ENCODE peak calls at places on chromosomes 12 and 14, in seven cellular contexts. Y, C, Q, R, G, A and X are unnamed samples.

GRCh38 chr12:124715121-124715990 is 147.9 kb upstream of the NCOR2 start:
- DNase-seq in C (no peak), A (peak; percentile 37), Q (no peak), G (no peak), R (no peak), Y (no peak), X (no peak)

GRCh38 chr14:75277000-75277795 is 1.4 kb upstream of the FOS start:
- DNase-seq in G (peak; percentile 85), Y (peak; percentile 96), A (peak; percentile 92), C (peak; percentile 92), R (peak; percentile 98), Q (no peak), X (peak; percentile 96)

GRCh38 chr12:55729592-55730446 is 1.0 kb upstream of the CD63 start:
- DNase-seq in C (peak; percentile 95), Y (peak; percentile 92), Q (no peak), A (peak; percentile 92), R (peak; percentile 97), G (peak; percentile 98), X (peak; percentile 89)

GRCh38 chr14:54788701-54789100 is 113.9 kb downstream of the GCH1 start:
- DNase-seq in A (no peak), G (no peak), Y (no peak), Q (no peak), C (no peak), R (no peak), X (no peak)

GRCh38 chr12:10590976-10591375 is 22.4 kb downstream of the MAGOHB start:
- DNase-seq in R (no peak), G (no peak), Y (no peak), C (no peak), A (no peak), Q (no peak), X (no peak)

GRCh38 chr14:104665663-104666522 is 23.5 kb upstream of the INF2 start:
- DNase-seq in Q (no peak), C (no peak), G (peak; percentile 86), A (peak; percentile 75), R (peak; percentile 61), Y (no peak), X (no peak)

GRCh38 chr14:79483472-79483871 is 727.8 kb downstream of the DIO2 start:
- DNase-seq in G (no peak), Q (no peak), Y (no peak), R (no peak), C (no peak), A (no peak), X (no peak)

GRCh38 chr12:95763809-95764253 is 26.7 kb downstream of the NTN4 start:
- DNase-seq in C (peak; percentile 79), R (no peak), Y (no peak), G (peak; percentile 75), A (no peak), Q (no peak), X (no peak)

GRCh38 chr12:119949145-119949544 is 39.9 kb upstream of the BICDL1 start:
- DNase-seq in C (no peak), G (no peak), A (no peak), Q (no peak), Y (no peak), R (no peak), X (no peak)

GRCh38 chr14:32560213-32560857 is 231.2 kb downstream of the AKAP6 start:
- DNase-seq in Q (no peak), R (peak; percentile 69), G (peak; percentile 53), Y (peak; percentile 17), A (peak; percentile 57), C (peak; percentile 49), X (peak; percentile 40)
- TF ChIP-seq CTCF in Q (peak; percentile 79), R (peak; percentile 91), G (peak; percentile 88), Y (peak; percentile 65), A (peak; percentile 92), C (peak; percentile 93), X (no peak)

GRCh38 chr14:91290986-91291385 is 46.5 kb upstream of the GPR68 start:
- DNase-seq in Y (no peak), R (no peak), A (no peak), Q (no peak), C (no peak), G (no peak), X (no peak)

GRCh38 chr14:91293281-91293680 is 48.8 kb upstream of the GPR68 start:
- DNase-seq in G (no peak), C (no peak), Y (no peak), A (no peak), Q (no peak), R (no peak), X (no peak)

GRCh38 chr14:91294153-91294552 is 49.6 kb upstream of the GPR68 start:
- DNase-seq in Y (no peak), C (no peak), Q (no peak), R (no peak), A (no peak), G (no peak), X (no peak)

GRCh38 chr14:91291786-91292405 is 47.4 kb upstream of the GPR68 start:
- DNase-seq in G (no peak), Q (no peak), A (no peak), Y (no peak), C (no peak), R (no peak), X (no peak)

DNA sequence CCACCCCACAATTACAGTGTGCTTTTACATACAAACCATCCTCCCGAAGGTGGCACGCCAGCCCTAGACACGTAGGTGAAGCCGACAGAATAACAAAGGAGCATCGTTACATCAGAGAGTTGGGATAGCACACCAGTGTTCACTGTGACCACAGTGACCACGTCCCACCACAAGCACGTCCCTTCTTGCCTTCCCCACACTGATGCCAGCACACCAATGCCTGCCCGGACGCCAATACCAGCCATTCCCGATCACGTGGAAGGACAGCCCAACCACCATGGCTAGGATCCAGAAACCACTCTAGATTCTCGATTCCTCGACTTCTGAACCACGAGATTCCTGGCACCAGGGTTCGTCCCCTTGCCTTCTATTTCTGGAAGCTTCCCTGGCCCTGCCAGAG is 48.0 kb upstream of the GPR68 start:
- DNase-seq in G (no peak), Q (no peak), A (no peak), C (no peak), Y (no peak), R (no peak), X (no peak)
- TF ChIP-seq POLR2A in G (no peak), Q (no peak), A (no peak), C (no peak), Y (no peak), R (no peak), X (no peak)

GRCh38 chr12:31962076-31962475 is 2.9 kb downstream of the RESF1 start:
- DNase-seq in R (no peak), A (no peak), C (no peak), Y (no peak), G (no peak), Q (no peak), X (no peak)

GRCh38 chr12:31959051-31959700 is at the start of gene RESF1:
- DNase-seq in A (peak; percentile 93), Q (peak; percentile 49), G (peak; percentile 81), Y (peak; percentile 83), R (peak; percentile 91), C (peak; percentile 85), X (peak; percentile 87)

GRCh38 chr12:31961137-31961536 is 1.9 kb downstream of the RESF1 start:
- DNase-seq in Q (no peak), C (no peak), R (no peak), G (no peak), A (no peak), Y (no peak), X (no peak)

GRCh38 chr12:31958601-31959000 is 614 bp upstream of the RESF1 start:
- DNase-seq in G (no peak), C (no peak), Q (no peak), R (no peak), Y (no peak), A (no peak), X (no peak)

DNA sequence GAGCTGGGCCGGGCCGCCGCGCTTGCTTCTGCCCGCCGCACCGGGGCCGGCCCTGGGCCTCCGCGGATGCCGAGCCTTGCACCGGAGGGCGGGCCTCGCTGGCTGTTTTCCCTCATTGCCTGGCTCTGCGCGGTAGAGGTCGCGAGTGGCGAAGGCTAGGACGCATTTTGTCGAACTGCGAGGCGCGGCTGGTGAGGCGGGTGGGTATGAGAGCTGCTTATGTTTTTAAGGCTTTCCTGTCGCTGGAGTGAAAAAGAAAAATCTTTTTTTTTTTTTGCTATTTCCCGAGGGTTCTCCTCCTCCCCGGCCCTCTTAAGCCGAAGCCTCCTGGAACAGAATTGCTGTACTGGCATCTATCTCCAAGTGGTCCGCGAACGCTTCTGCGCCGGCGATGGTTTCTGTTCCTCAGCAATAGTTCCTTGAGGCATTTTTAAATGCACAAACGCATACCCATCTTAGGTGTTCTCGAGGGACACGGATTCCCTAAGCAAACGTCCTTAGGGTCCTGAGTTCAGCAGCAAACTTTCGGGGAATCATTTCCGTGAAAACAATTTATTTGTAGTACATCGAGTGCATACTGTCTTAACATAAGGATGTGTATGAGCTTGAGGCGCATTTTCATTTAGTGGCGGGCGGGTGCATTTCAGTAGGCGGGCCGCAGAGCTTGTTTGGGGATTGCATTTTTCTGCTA is 631 bp downstream of the RESF1 start:
- DNase-seq in G (peak; percentile 36), A (peak; percentile 70), R (peak; percentile 73), C (peak; percentile 60), Y (peak; percentile 61), Q (peak; percentile 11), X (peak; percentile 77)
- TF ChIP-seq CTCF in G (peak; percentile 16), A (peak; percentile 25), R (no peak), C (no peak), Y (peak; percentile 3), Q (no peak), X (no peak)

DNA sequence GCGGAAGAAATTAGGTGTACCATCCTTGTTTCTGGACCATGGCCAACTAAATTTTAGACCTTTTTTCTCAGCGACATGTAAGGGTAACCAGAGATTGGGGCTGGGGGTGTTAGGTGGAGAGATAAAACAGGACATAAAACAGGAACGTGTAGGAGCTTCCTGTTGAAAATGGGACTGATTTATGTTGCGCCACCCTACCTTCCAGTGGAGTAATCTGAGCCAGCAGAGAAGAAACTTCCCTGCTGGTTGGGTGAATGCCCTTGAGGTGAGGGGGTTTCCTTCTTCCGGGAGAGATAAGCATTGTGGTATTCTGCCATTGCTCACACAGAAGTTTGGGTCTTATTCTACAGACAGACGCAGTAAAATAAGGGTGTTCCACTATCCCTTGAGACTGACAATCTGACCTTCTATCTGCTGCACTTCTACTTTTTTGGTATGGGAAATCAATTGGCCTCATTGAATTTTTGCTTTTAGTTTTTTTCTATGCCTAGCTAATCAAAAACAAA is 417.6 kb downstream of the PCNX1 start:
- DNase-seq in Q (no peak), C (peak; percentile 34), A (peak; percentile 37), Y (no peak), G (no peak), R (no peak), X (no peak)
- TF ChIP-seq POLR2A in Q (no peak), C (no peak), A (no peak), Y (no peak), G (no peak), R (no peak), X (no peak)

DNA sequence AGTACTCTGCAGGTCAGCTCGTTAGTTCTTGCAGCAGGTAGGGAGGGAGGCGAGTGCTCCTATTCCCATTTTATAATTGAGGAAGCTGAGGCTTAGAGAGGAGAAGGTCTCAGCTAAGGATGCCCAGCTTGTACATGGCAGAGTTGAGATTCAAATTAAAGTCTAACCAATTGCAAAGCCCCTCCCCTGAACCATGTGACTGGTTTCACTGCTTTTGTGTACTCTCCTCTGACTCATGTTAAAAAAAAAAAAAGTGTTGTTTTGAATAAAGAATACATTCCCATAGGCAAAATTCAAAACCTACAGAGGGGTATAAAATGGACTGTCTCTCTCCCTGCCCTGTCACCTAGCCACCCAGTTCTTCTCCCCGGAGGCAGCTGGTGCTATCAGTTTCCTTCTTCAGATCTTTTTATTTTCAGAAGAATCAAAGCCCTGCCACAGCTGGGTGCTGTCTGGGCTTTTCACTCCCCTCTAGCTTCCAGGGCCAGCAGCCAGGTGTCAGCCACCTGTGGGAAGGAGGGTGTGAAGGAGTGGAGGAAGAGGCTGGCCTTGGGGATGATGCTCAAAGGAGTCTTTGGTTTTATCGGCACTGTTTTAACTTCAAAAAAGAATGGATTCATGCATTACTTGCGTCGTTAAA is 5.4 kb downstream of the PSMD9 start:
- DNase-seq in C (peak; percentile 37), Q (no peak), A (no peak), R (no peak), Y (no peak), G (peak; percentile 65), X (no peak)
- TF ChIP-seq CTCF in C (no peak), Q (no peak), A (no peak), R (no peak), Y (no peak), G (no peak), X (no peak)